ENCODE peak calls at places on chromosomes 7 and 10, in five cellular contexts. One of them, this sample, is unnamed. For H3K4me1, the result is how much of the 10 kb centered on the place peaks cover.

GRCh38 chr7:83819911-83820310 is 171.0 kb upstream of the SEMA3E start:
- DNase-seq in fibroblast of lung: no peak
- DNase-seq in heart left ventricle: no peak
- DNase-seq in H9: peak
- DNase-seq in HepG2: no peak
- DNase-seq in this sample: no peak

GRCh38 chr7:44980393-44981034 is 1.7 kb upstream of the MYO1G start:
- DNase-seq in fibroblast of lung: peak
- DNase-seq in heart left ventricle: no peak
- DNase-seq in H9: no peak
- DNase-seq in HepG2: no peak
- DNase-seq in this sample: no peak

GRCh38 chr7:101124376-101125056 is 2.4 kb upstream of the SERPINE1 start:
- DNase-seq in fibroblast of lung: peak
- DNase-seq in heart left ventricle: no peak
- DNase-seq in H9: no peak
- DNase-seq in HepG2: peak
- DNase-seq in this sample: no peak

GRCh38 chr10:124640538-124641231 is 103.5 kb downstream of the FAM53B start:
- DNase-seq in fibroblast of lung: no peak
- DNase-seq in heart left ventricle: no peak
- DNase-seq in H9: no peak
- DNase-seq in HepG2: no peak
- DNase-seq in this sample: no peak

GRCh38 chr10:102633848-102634247 is 10.4 kb upstream of the TRIM8 start:
- DNase-seq in fibroblast of lung: no peak
- DNase-seq in heart left ventricle: no peak
- DNase-seq in H9: no peak
- DNase-seq in HepG2: no peak
- DNase-seq in this sample: no peak

GRCh38 chr7:64182036-64182790 is 24.8 kb upstream of the ZNF735 start:
- DNase-seq in fibroblast of lung: no peak
- DNase-seq in heart left ventricle: no peak
- DNase-seq in H9: no peak
- DNase-seq in HepG2: no peak
- DNase-seq in this sample: no peak

GRCh38 chr10:105797234-105797890 is 1156.3 kb downstream of the SORCS3 start:
- DNase-seq in fibroblast of lung: no peak
- DNase-seq in heart left ventricle: no peak
- DNase-seq in H9: no peak
- DNase-seq in HepG2: peak
- DNase-seq in this sample: no peak

GRCh38 chr10:71630168-71630567 is 89.4 kb downstream of the C10orf105 start:
- DNase-seq in fibroblast of lung: no peak
- DNase-seq in heart left ventricle: no peak
- DNase-seq in H9: no peak
- DNase-seq in HepG2: no peak
- DNase-seq in this sample: no peak

GRCh38 chr10:132521041-132521465 is 16.5 kb upstream of the INPP5A start:
- DNase-seq in fibroblast of lung: no peak
- DNase-seq in heart left ventricle: no peak
- DNase-seq in H9: peak
- DNase-seq in HepG2: no peak
- DNase-seq in this sample: no peak

GRCh38 chr7:44767912-44768662 is 19.4 kb downstream of the ZMIZ2 start:
- DNase-seq in fibroblast of lung: peak
- DNase-seq in heart left ventricle: peak
- DNase-seq in H9: no peak
- DNase-seq in HepG2: no peak
- DNase-seq in this sample: peak

GRCh38 chr7:77982926-77983550 is 184.5 kb downstream of the PHTF2 start:
- DNase-seq in fibroblast of lung: peak
- DNase-seq in heart left ventricle: no peak
- DNase-seq in H9: no peak
- DNase-seq in HepG2: no peak
- DNase-seq in this sample: no peak

GRCh38 chr7:155298288-155298833 is 683 bp downstream of the INSIG1 start:
- DNase-seq in fibroblast of lung: no peak
- DNase-seq in heart left ventricle: no peak
- DNase-seq in H9: no peak
- DNase-seq in HepG2: no peak
- DNase-seq in this sample: no peak

GRCh38 chr10:24435374-24435773 is 226.4 kb downstream of the KIAA1217 start:
- DNase-seq in fibroblast of lung: peak
- DNase-seq in heart left ventricle: no peak
- DNase-seq in H9: no peak
- DNase-seq in HepG2: no peak
- DNase-seq in this sample: no peak

GRCh38 chr7:134071355-134072331 is 55.5 kb upstream of the LRGUK start:
- DNase-seq in fibroblast of lung: no peak
- DNase-seq in heart left ventricle: no peak
- DNase-seq in H9: no peak
- DNase-seq in HepG2: no peak
- DNase-seq in this sample: no peak

GRCh38 chr10:480928-481551 is 208.4 kb downstream of the DIP2C start:
- DNase-seq in fibroblast of lung: no peak
- DNase-seq in heart left ventricle: no peak
- DNase-seq in H9: peak
- DNase-seq in HepG2: no peak
- DNase-seq in this sample: no peak

GRCh38 chr10:72694476-72695369 is 2.8 kb downstream of the MCU start:
- DNase-seq in fibroblast of lung: peak
- DNase-seq in heart left ventricle: peak
- DNase-seq in H9: no peak
- DNase-seq in HepG2: peak
- DNase-seq in this sample: peak

GRCh38 chr10:47058961-47059391 is 147.7 kb downstream of the PTPN20 start:
- DNase-seq in fibroblast of lung: peak
- DNase-seq in heart left ventricle: no peak
- DNase-seq in H9: no peak
- DNase-seq in HepG2: no peak
- DNase-seq in this sample: no peak

GRCh38 chr10:95478935-95479334 is 82.2 kb downstream of the SORBS1 start:
- DNase-seq in fibroblast of lung: no peak
- DNase-seq in heart left ventricle: peak
- DNase-seq in H9: no peak
- DNase-seq in HepG2: no peak
- DNase-seq in this sample: no peak
- H3K27ac ChIP-seq in fibroblast of lung: no peak
- H3K27ac ChIP-seq in heart left ventricle: peak
- H3K27ac ChIP-seq in H9: no peak
- H3K27ac ChIP-seq in HepG2: peak
- H3K27ac ChIP-seq in this sample: peak

GRCh38 chr10:31149835-31150512 is 118.3 kb upstream of the ZNF438 start:
- DNase-seq in fibroblast of lung: no peak
- DNase-seq in heart left ventricle: no peak
- DNase-seq in H9: no peak
- DNase-seq in HepG2: no peak
- DNase-seq in this sample: no peak

GRCh38 chr10:31146496-31147219 is 115.0 kb upstream of the ZNF438 start:
- DNase-seq in fibroblast of lung: peak
- DNase-seq in heart left ventricle: peak
- DNase-seq in H9: no peak
- DNase-seq in HepG2: no peak
- DNase-seq in this sample: no peak

GRCh38 chr10:31147220-31147608 is 115.5 kb upstream of the ZNF438 start:
- DNase-seq in fibroblast of lung: peak
- DNase-seq in heart left ventricle: peak
- DNase-seq in H9: no peak
- DNase-seq in HepG2: no peak
- DNase-seq in this sample: no peak

GRCh38 chr10:31151301-31151700 is 119.6 kb upstream of the ZNF438 start:
- DNase-seq in fibroblast of lung: no peak
- DNase-seq in heart left ventricle: no peak
- DNase-seq in H9: no peak
- DNase-seq in HepG2: no peak
- DNase-seq in this sample: no peak

GRCh38 chr10:31148955-31149354 is 117.3 kb upstream of the ZNF438 start:
- DNase-seq in fibroblast of lung: no peak
- DNase-seq in heart left ventricle: no peak
- DNase-seq in H9: no peak
- DNase-seq in HepG2: no peak
- DNase-seq in this sample: no peak
- TF ChIP-seq CTCF in fibroblast of lung: no peak
- TF ChIP-seq CTCF in heart left ventricle: no peak
- TF ChIP-seq CTCF in H9: no peak
- TF ChIP-seq CTCF in HepG2: no peak
- TF ChIP-seq CTCF in this sample: no peak

GRCh38 chr7:50663396-50664102 is 98.3 kb upstream of the DDC start:
- DNase-seq in fibroblast of lung: no peak
- DNase-seq in heart left ventricle: no peak
- DNase-seq in H9: no peak
- DNase-seq in HepG2: no peak
- DNase-seq in this sample: peak
- H3K4me1 ChIP-seq in fibroblast of lung: under half
- H3K4me1 ChIP-seq in heart left ventricle: under half
- H3K4me1 ChIP-seq in H9: under half
- H3K4me1 ChIP-seq in HepG2: under half
- H3K4me1 ChIP-seq in this sample: under half

GRCh38 chr7:98211221-98211675 is at the start of gene BHLHA15:
- DNase-seq in fibroblast of lung: no peak
- DNase-seq in heart left ventricle: no peak
- DNase-seq in H9: peak
- DNase-seq in HepG2: peak
- DNase-seq in this sample: peak
- H3K27ac ChIP-seq in fibroblast of lung: no peak
- H3K27ac ChIP-seq in heart left ventricle: no peak
- H3K27ac ChIP-seq in H9: no peak
- H3K27ac ChIP-seq in HepG2: peak
- H3K27ac ChIP-seq in this sample: peak

This sample was measured in prostate gland.